ENCODE peak calls at places on chromosome 7, in seven cellular contexts. Z, T, A, Q, J, W and M are unnamed samples. For H3K4me1, the result is how much of the 10 kb centered on the place peaks cover.

GRCh38 chr7:101597941-101598340 is 31.2 kb downstream of the MYL10 start:
- DNase-seq in J (no peak), T (no peak), Z (no peak), A (no peak), Q (no peak), W (no peak), M (no peak)

GRCh38 chr7:34019431-34019830 is 114.1 kb downstream of the BMPER start:
- DNase-seq in A (peak), T (no peak), J (no peak), Q (no peak), W (no peak), Z (no peak), M (no peak)

GRCh38 chr7:129664029-129665012 is 52.8 kb downstream of the NRF1 start:
- DNase-seq in J (no peak), A (no peak), T (no peak), Z (no peak), Q (peak), W (no peak), M (no peak)

GRCh38 chr7:38975944-38976392 is 1.7 kb upstream of the POU6F2 start:
- DNase-seq in A (peak), Q (no peak), T (no peak), Z (no peak), W (no peak), J (no peak), M (no peak)

GRCh38 chr7:47304727-47305719 is 276.9 kb downstream of the TNS3 start:
- DNase-seq in T (no peak), W (no peak), Z (no peak), A (no peak), Q (no peak), J (no peak), M (no peak)

GRCh38 chr7:159227433-159227832 is 82.8 kb upstream of the VIPR2 start:
- DNase-seq in J (no peak), A (no peak), Q (no peak), T (no peak), W (no peak), Z (no peak), M (no peak)

GRCh38 chr7:142712617-142712957 is 36.7 kb upstream of the PRSS1 start:
- DNase-seq in T (no peak), A (no peak), Z (no peak), J (no peak), W (no peak), Q (no peak), M (no peak)

GRCh38 chr7:27124979-27125689 is 5.4 kb downstream of the HOXA4 start:
- DNase-seq in J (no peak), A (no peak), Z (no peak), W (no peak), Q (no peak), T (no peak), M (no peak)

GRCh38 chr7:47471831-47472230 is 110.1 kb downstream of the TNS3 start:
- DNase-seq in J (no peak), W (no peak), A (no peak), Q (no peak), T (no peak), Z (no peak), M (no peak)

GRCh38 chr7:142813262-142813661 is 41.6 kb upstream of the EPHB6 start:
- DNase-seq in Q (peak), A (no peak), J (no peak), W (no peak), T (no peak), Z (no peak), M (no peak)

GRCh38 chr7:130632111-130632510 is 36.4 kb downstream of the COPG2 start:
- DNase-seq in Q (no peak), J (no peak), W (no peak), T (no peak), Z (no peak), A (no peak), M (no peak)

GRCh38 chr7:47574473-47575328 is 7.2 kb downstream of the TNS3 start:
- DNase-seq in A (no peak), J (no peak), W (no peak), Z (peak), T (no peak), Q (no peak), M (no peak)

GRCh38 chr7:42574693-42575084 is 337.2 kb downstream of the C7orf25 start:
- DNase-seq in J (no peak), T (no peak), A (no peak), Z (no peak), Q (no peak), W (no peak), M (no peak)

GRCh38 chr7:148882668-148883232 is 1.3 kb downstream of the EZH2 start:
- DNase-seq in J (no peak), Q (no peak), W (no peak), A (no peak), T (no peak), Z (no peak), M (no peak)

GRCh38 chr7:55255501-55256445 is 109.4 kb upstream of the LANCL2 start:
- DNase-seq in T (peak), Q (peak), A (peak), J (peak), Z (peak), W (peak), M (peak)

GRCh38 chr7:19113855-19114590 is 3.4 kb downstream of the TWIST1 start:
- DNase-seq in W (no peak), Z (no peak), A (no peak), J (no peak), T (no peak), Q (no peak), M (no peak)

GRCh38 chr7:102425639-102426267 is 7.6 kb upstream of the ORAI2 start:
- DNase-seq in Q (no peak), J (no peak), A (peak), W (no peak), T (peak), Z (peak), M (peak)

GRCh38 chr7:151383638-151384351 is 26.0 kb downstream of the WDR86 start:
- DNase-seq in Q (no peak), J (no peak), Z (no peak), A (no peak), W (no peak), T (no peak), M (no peak)

GRCh38 chr7:77439572-77439971 is 23.4 kb upstream of the GSAP start:
- DNase-seq in W (no peak), Z (peak), A (peak), J (peak), Q (peak), T (no peak), M (peak)

GRCh38 chr7:47281161-47281560 is 300.8 kb downstream of the TNS3 start:
- DNase-seq in Q (no peak), T (no peak), Z (no peak), A (no peak), W (no peak), J (no peak), M (no peak)

GRCh38 chr7:116728413-116728812 is 56.4 kb downstream of the MET start:
- DNase-seq in Z (no peak), A (no peak), Q (no peak), J (no peak), T (no peak), W (no peak), M (no peak)

GRCh38 chr7:151017953-151018420 is 6.3 kb downstream of the ATG9B start:
- DNase-seq in J (peak), A (peak), W (peak), Z (peak), T (peak), Q (peak), M (no peak)

GRCh38 chr7:114086491-114086905 is 167.7 kb upstream of the PPP1R3A start:
- DNase-seq in A (peak), Z (peak), Q (no peak), J (no peak), W (peak), T (no peak), M (peak)

GRCh38 chr7:138842111-138842510 is 44.1 kb upstream of the ATP6V0A4 start:
- DNase-seq in W (no peak), Q (no peak), Z (no peak), J (no peak), A (no peak), T (no peak), M (no peak)

GRCh38 chr7:15323545-15323944 is 238.3 kb downstream of the AGMO start:
- DNase-seq in J (peak), Z (no peak), Q (no peak), W (no peak), T (no peak), A (no peak), M (no peak)

GRCh38 chr7:101410743-101411476 is 48.2 kb downstream of the COL26A1 start:
- DNase-seq in Q (peak), A (peak), J (no peak), T (peak), W (no peak), Z (peak), M (no peak)

GRCh38 chr7:43878867-43879266 is 9.6 kb upstream of the MRPS24 start:
- DNase-seq in W (no peak), T (no peak), A (no peak), Q (no peak), J (no peak), Z (no peak), M (no peak)

GRCh38 chr7:96996111-96996936 is 9.0 kb upstream of the DLX6 start:
- DNase-seq in A (no peak), Q (no peak), T (no peak), W (no peak), J (no peak), Z (no peak), M (no peak)
- H3K4me1 ChIP-seq in A (under half), Q (under half), T (under half), W (under half), J (under half), Z (under half), M (under half)

GRCh38 chr7:128452552-128452951 is 3.1 kb upstream of the HILPDA start:
- DNase-seq in J (no peak), Z (no peak), Q (no peak), T (no peak), A (no peak), W (no peak), M (no peak)
- TF ChIP-seq CTCF in J (no peak), Z (no peak), Q (no peak), T (no peak), A (no peak), W (no peak), M (no peak)

DNA sequence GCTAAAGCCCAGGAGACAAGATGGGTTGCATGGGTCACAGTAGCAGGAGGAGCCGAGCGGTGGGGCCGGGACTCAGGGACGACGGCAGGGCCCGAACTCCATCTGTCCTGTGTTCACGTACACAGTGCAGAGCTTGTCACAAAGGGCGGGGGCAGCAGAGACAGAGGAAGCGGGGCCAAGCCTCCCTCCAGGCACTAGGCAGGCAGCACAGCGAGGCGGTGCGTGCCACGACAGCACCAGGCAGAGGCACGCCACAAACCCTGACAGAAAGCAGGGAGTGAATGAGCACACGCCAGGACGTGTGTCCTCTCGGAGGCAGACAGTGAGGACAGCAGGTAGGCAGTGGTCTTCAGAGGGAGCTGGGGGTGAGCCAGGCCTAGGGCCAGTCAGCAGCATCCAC is 177.8 kb downstream of the MAD1L1 start:
- DNase-seq in J (no peak), Q (no peak), A (no peak), T (no peak), Z (no peak), W (no peak), M (no peak)
- H3K4me3 ChIP-seq in J (no peak), Q (no peak), A (no peak), T (no peak), Z (no peak), W (no peak), M (no peak)

GRCh38 chr7:13839063-13839462 is 150.4 kb downstream of the ETV1 start:
- DNase-seq in T (no peak), W (no peak), Z (no peak), J (no peak), Q (no peak), A (no peak), M (no peak)
- H3K4me1 ChIP-seq in T (under half), W (under half), Z (under half), J (under half), Q (under half), A (under half), M (under half)

GRCh38 chr7:29881724-29882123 is 75.4 kb downstream of the WIPF3 start:
- DNase-seq in J (no peak), T (no peak), A (no peak), W (no peak), Q (no peak), Z (no peak), M (no peak)
- TF ChIP-seq CTCF in J (no peak), T (no peak), A (no peak), W (no peak), Q (no peak), Z (no peak), M (no peak)

GRCh38 chr7:3301831-3302618 is 973 bp downstream of the SDK1 start:
- DNase-seq in Z (no peak), T (peak), Q (peak), A (no peak), W (no peak), J (no peak), M (no peak)

GRCh38 chr7:3301472-3301778 is 373 bp downstream of the SDK1 start:
- DNase-seq in T (no peak), J (no peak), A (no peak), W (no peak), Q (no peak), Z (no peak), M (no peak)

GRCh38 chr7:3300651-3301471 is at the start of gene SDK1:
- DNase-seq in Z (peak), W (peak), A (peak), Q (peak), J (peak), T (peak), M (peak)

GRCh38 chr7:3300221-3300650 is 816 bp upstream of the SDK1 start:
- DNase-seq in T (no peak), Z (no peak), Q (no peak), A (no peak), J (no peak), W (no peak), M (no peak)

GRCh38 chr7:3302681-3303320 is 1.7 kb downstream of the SDK1 start:
- DNase-seq in J (no peak), Q (no peak), T (no peak), Z (no peak), W (no peak), A (no peak), M (no peak)
- H3K4me3 ChIP-seq in J (peak), Q (peak), T (peak), Z (peak), W (peak), A (peak), M (peak)

GRCh38 chr7:17305387-17306171 is 7.1 kb downstream of the AHR start:
- DNase-seq in A (no peak), T (no peak), W (no peak), J (no peak), Q (no peak), Z (no peak), M (no peak)

GRCh38 chr7:17304926-17305325 is 6.5 kb downstream of the AHR start:
- DNase-seq in T (no peak), A (no peak), J (no peak), Q (no peak), W (no peak), Z (no peak), M (no peak)

GRCh38 chr7:17307033-17307432 is 8.6 kb downstream of the AHR start:
- DNase-seq in Z (no peak), A (no peak), Q (no peak), W (no peak), J (peak), T (no peak), M (no peak)

GRCh38 chr7:17307558-17307957 is 9.1 kb downstream of the AHR start:
- DNase-seq in A (no peak), Q (no peak), Z (no peak), J (no peak), W (no peak), T (no peak), M (no peak)

GRCh38 chr7:17307969-17308648 is 9.7 kb downstream of the AHR start:
- DNase-seq in T (no peak), A (no peak), J (no peak), W (no peak), Q (no peak), Z (no peak), M (no peak)
- H3K4me1 ChIP-seq in T (half or more), A (half or more), J (under half), W (under half), Q (under half), Z (under half), M (under half)

GRCh38 chr7:32147909-32148308 is 77.7 kb upstream of the PDE1C start:
- DNase-seq in J (no peak), W (no peak), Q (no peak), T (no peak), Z (no peak), A (no peak), M (no peak)

GRCh38 chr7:32150039-32150438 is 79.8 kb upstream of the PDE1C start:
- DNase-seq in T (peak), J (no peak), Q (no peak), Z (no peak), A (no peak), W (no peak), M (no peak)

GRCh38 chr7:32153006-32153405 is 82.8 kb upstream of the PDE1C start:
- DNase-seq in A (no peak), Q (no peak), T (no peak), Z (no peak), W (no peak), J (no peak), M (no peak)

GRCh38 chr7:32152576-32152975 is 82.4 kb upstream of the PDE1C start:
- DNase-seq in Z (no peak), A (no peak), J (no peak), W (no peak), T (no peak), Q (no peak), M (no peak)

GRCh38 chr7:32150589-32150988 is 80.4 kb upstream of the PDE1C start:
- DNase-seq in Z (no peak), W (no peak), J (no peak), Q (no peak), A (no peak), T (no peak), M (no peak)
- TF ChIP-seq CTCF in Z (no peak), W (no peak), J (no peak), Q (no peak), A (no peak), T (no peak), M (no peak)

GRCh38 chr7:107890493-107890961 is 456 bp upstream of the DLD start:
- DNase-seq in A (no peak), T (no peak), J (peak), Z (no peak), W (peak), Q (no peak), M (no peak)

GRCh38 chr7:107884419-107884818 is 6.6 kb upstream of the DLD start:
- DNase-seq in A (no peak), J (no peak), Q (no peak), T (no peak), Z (no peak), W (no peak), M (no peak)

GRCh38 chr7:107890962-107891618 is at the start of gene DLD:
- DNase-seq in A (peak), W (peak), Z (peak), Q (peak), J (peak), T (peak), M (peak)

GRCh38 chr7:107891619-107892366 is 810 bp downstream of the DLD start:
- DNase-seq in W (no peak), T (no peak), J (no peak), Z (no peak), A (no peak), Q (no peak), M (no peak)

DNA sequence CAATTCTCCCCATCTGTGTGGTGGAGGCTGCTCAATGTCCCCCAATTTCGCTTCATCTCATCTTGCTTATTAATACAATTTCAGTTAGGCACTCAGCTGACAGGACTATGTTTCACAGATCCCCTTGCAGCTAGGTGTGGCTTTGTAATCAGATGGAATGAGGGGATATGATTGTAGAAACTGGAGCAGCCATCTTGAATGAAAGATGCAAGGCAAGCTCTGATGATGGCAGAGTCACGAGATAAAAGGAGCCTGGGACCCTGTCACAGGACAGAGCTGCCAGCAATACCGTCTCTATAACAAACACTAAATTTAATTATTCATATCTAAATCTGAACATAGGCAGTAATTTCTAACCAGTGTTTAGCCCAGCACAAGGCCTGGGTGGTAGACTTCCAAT is 991 bp upstream of the DLD start:
- DNase-seq in Z (no peak), J (no peak), T (no peak), W (no peak), Q (no peak), A (no peak), M (no peak)
- H3K4me3 ChIP-seq in Z (no peak), J (no peak), T (no peak), W (no peak), Q (no peak), A (peak), M (peak)

DNA sequence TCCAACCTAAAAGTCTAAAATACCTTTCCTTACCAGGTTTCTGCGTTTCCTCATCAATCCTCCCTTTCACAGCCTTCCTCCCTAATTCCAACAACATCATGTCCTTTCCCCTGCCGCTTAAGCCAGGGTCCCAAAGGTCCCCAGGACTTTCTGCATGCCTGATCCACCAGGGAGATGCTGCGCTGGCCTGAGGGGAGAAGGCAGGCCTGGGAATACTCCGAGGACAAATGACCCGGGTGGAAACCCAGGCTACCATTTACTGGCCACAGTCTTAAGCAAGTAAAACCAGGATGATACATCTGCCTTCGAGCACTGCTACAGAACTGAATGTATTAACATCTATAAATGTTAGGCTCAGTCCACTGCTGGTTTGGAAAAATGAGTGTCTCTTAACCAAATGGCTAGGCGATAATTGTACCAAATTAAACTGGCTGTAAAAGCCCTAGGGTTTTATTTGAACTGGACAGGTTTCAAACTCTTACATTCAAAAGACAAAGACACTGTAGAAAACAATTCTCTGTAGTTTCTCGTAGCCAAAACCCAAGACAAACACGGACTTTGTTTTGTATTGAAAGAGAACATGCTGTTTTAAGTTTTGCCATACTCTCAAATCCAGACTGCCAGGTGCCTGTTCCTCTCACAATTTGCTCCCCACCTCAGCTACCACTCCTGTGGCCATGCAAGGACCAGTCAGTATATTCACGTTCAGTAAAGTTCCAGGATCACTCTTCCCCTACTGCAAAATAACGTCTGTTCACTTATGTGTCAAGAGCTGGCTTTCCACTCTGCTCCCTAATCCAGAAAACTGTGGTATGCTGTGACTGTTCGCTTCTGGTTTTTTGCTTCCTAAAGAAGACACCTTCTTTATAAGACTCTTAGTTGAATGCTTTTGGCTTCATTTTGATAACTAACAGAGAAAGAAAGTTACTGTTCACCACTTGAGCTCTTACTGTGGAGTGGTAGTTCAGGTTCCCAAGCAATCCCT is 145.7 kb downstream of the RNF216 start:
- DNase-seq in Q (no peak), A (no peak), W (no peak), Z (no peak), J (no peak), T (no peak), M (no peak)
- H3K4me1 ChIP-seq in Q (under half), A (half or more), W (under half), Z (half or more), J (under half), T (half or more), M (half or more)